ENCODE peak calls at places on chromosomes 11 and 22, in five cellular contexts. C is mammary epithelial cell, G is heart right ventricle, F is testis, Q is ovary. I is an unnamed sample. For H3K27me3 and H3K4me1, the result is how much of the 10 kb centered on the place peaks cover.

GRCh38 chr22:30325724-30326703 is 727 bp downstream of the TBC1D10A start:
- DNase-seq in Q (peak), G (peak), F (peak), C (no peak), I (peak)

GRCh38 chr11:30585892-30586250 is 282 bp downstream of the MPPED2 start:
- DNase-seq in F (peak), G (peak), Q (peak), C (no peak), I (peak)

GRCh38 chr11:15967166-15967565 is 389.2 kb downstream of the SOX6 start:
- DNase-seq in Q (no peak), F (no peak), C (peak), G (peak), I (no peak)

GRCh38 chr22:40331706-40332105 is 14.6 kb upstream of the ADSL start:
- DNase-seq in G (no peak), Q (no peak), F (no peak), C (no peak), I (no peak)

GRCh38 chr11:5521540-5521939 is 5.0 kb upstream of the UBQLNL start:
- DNase-seq in G (no peak), C (no peak), Q (no peak), F (no peak), I (no peak)

GRCh38 chr11:105135873-105136272 is 3.7 kb downstream of the CARD18 start:
- DNase-seq in G (no peak), Q (no peak), F (no peak), C (no peak), I (no peak)

GRCh38 chr11:9625158-9625557 is 38.7 kb upstream of the SWAP70 start:
- DNase-seq in F (peak), C (peak), Q (peak), G (no peak), I (no peak)

GRCh38 chr22:27045103-27045940 is 387.9 kb downstream of the MIAT start:
- DNase-seq in C (peak), G (no peak), F (no peak), Q (no peak), I (no peak)

GRCh38 chr11:132969892-132970291 is 562.4 kb downstream of the OPCML start:
- DNase-seq in G (no peak), Q (no peak), C (no peak), F (no peak), I (no peak)

GRCh38 chr11:126256216-126256615 is 12.5 kb downstream of the SRPRA start:
- DNase-seq in F (no peak), C (no peak), G (no peak), Q (no peak), I (no peak)

GRCh38 chr11:12224537-12224893 is 114.1 kb downstream of the MICAL2 start:
- DNase-seq in Q (peak), C (peak), G (peak), F (peak), I (peak)

GRCh38 chr11:115503886-115504278 is 333 bp downstream of the CADM1 start:
- DNase-seq in C (peak), G (no peak), Q (no peak), F (no peak), I (no peak)
- H3K27me3 ChIP-seq in C (under half), G (half or more), Q (under half), F (under half), I (under half)

DNA sequence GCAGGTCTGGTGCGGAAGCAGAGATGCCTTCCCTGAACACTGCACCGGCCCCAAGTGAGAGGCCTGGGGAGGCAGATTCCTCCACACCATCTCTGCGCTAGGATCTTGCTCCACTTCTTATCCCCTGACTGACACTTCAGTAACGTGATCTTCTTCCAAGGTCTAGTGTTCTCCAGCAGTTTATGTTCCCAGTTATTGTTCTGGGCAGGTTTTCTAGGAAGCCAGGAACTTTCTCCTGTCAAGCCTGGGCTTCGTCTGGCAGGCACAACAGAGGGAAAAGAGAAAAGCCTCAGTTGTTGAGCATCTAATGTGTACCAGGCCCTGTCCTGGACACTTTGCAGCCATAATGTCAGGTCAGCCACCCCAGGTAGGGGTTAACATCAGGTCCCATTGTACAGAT is 10.5 kb downstream of the CD82 start:
- DNase-seq in G (no peak), Q (no peak), F (no peak), C (no peak), I (no peak)
- H3K4me1 ChIP-seq in G (under half), Q (under half), F (under half), C (half or more), I (under half)

DNA sequence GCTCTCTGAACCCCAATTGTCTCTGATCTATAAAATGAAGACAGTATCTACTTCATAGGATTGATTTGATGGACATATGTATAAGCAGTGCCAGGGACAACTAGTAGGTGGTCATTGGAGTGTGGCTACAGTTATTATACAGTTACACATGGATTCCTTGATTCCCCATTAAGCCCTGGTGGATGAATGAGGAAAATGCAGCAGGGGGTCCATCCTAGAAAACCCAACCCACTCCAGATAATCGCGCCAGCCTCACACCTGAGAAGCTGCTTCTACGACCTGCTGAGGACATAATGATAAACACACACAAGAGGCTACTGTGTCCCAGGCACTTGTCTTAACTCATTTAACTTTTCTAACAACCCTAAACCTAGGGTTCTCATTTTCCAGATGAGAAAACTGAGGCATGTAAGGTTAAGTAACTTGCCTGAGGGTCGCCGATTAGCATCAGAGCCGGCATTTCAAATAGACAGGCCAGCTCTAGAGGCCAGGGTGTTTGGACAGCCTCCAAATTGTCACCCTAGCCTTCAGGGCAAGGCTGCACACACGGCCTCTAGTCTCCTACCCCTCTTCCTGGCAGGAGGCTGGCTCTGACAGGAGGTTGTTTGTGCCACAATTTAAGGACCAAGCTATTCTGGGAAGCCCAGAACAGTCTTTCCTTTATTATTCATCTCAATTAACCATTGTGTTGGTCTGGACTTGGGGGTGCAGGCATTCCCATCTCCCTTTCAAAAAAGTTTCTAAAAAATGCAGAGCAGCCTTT is 3.8 kb upstream of the C11orf91 start:
- DNase-seq in C (no peak), G (no peak), F (no peak), Q (no peak), I (no peak)
- TF ChIP-seq CTCF in C (peak), G (no peak), F (peak), Q (no peak), I (no peak)

DNA sequence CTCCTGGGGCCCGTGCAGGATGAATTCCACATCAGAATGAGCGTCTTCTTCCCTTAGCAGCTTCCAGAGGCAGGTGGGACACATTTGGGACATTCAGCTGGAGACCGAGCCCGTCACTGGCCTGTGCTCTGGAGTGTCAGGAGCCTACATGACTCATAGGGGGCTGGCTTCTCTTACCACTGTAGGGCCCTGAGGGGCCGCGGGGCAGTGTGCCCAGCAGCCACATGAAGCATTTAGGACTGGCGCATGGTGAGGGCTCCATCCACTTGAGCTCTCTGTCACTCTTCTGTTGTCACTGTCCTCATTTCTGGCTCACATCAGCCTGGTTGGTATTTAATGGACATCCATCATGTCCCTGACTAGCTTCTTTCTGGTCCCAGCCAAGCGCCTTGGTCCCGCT is 38.0 kb upstream of the TEF start:
- DNase-seq in G (no peak), C (no peak), Q (no peak), F (no peak), I (no peak)
- H3K27me3 ChIP-seq in G (under half), C (under half), Q (under half), F (under half), I (under half)

GRCh38 chr11:61753672-61754071 is 1.2 kb downstream of the MYRF start:
- DNase-seq in F (no peak), G (no peak), C (no peak), Q (no peak), I (no peak)

GRCh38 chr11:61751384-61751783 is 1.1 kb upstream of the MYRF start:
- DNase-seq in F (peak), C (no peak), G (no peak), Q (peak), I (no peak)

GRCh38 chr11:61754534-61755482 is 2.4 kb downstream of the MYRF start:
- DNase-seq in Q (peak), C (no peak), G (no peak), F (no peak), I (no peak)

GRCh38 chr11:61752117-61752924 is at the start of gene MYRF:
- DNase-seq in Q (peak), G (peak), F (peak), C (no peak), I (peak)

DNA sequence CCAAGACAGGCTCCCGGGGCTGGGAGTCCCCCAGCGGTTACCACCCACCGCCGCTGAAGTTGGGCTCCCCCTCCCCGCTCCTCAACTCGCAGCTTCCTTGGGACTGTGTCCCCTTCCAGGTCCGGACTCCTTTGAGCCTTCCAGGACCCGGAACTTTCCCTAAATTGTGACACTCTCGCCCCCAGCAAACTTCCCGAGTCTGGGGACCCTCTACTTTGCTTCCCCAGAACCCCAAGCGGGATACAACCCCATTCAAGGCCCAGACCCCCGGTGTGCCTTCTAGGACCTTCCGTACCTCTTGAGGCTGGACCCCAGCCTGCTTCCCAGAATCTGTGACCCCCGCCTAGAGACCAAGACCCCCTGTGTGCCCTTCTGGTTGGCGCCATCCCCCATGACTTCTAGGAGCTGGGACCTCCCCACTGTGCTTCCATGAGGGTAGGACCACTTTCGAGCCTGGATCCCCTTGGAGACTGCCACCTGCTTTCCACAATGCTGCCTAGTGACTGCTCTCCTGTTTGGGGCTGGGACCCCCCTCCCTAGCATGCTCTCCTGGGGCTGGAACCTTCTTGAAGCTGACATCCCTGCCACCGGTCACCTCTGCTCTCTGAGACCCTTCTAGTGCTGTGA is 602 bp downstream of the MYRF start:
- DNase-seq in G (no peak), Q (no peak), C (no peak), F (no peak), I (no peak)
- H3K4me1 ChIP-seq in G (under half), Q (under half), C (under half), F (under half), I (under half)

DNA sequence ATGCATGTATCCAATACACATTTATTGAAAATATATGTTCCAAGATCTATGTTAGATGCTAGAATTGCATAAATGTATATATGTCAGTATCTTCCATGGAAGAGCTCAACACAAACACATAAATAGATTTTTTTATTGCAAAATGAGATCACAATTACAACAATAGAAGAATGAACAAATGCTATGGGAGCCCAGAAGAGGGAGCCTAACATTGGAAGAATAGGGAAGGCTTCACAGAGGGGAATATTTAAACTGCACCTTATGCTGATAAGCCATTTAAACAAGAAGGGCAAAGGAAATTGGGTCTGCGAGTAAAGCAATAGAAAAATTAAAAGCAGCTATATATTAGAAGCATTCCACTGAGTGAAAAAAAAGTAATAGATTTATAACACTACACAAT is 96.1 kb upstream of the LRRC55 start:
- DNase-seq in F (no peak), C (no peak), Q (no peak), G (no peak), I (no peak)
- TF ChIP-seq CTCF in F (no peak), C (peak), Q (no peak), G (peak), I (no peak)

DNA sequence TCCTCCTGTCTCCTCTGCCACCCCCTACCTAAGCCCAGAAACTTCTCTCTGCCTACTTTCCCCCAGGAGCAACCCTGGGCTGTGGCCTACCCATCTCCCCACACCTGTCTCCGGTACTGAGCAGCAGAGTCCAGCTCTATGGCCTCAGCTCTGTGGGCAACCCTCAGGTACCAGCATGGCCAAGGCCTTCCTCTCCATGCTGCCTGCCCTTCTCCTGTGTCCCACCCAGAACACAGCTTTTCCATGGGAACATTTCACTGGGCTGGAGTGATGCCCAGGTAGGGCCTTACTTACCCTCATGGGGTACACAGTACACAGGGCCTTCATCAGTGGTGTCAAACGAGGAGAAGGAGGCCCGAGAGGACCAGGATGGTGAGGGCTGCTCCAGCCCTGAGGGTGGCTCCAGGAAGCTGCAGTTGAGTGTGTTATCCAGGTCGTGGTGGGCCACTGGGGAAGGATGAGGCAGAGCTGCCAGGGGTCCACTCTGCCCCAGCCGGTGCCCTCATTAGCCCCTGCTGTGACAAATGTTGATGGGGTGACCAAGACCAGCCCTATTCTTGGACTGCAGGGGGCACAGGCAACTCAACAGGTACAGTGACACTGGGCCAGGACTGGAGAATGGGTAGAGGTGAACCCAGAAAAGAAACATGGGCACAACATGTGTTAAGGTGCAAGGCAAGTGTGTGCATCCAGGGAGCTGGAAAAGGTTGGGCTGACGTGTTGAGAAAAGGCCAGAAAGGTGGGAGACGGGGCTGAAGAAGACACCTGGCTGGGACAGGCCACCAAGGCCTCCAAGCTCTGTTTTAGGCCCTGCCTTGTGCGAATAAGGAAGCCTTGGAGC is 10.3 kb downstream of the SCARF2 start:
- DNase-seq in G (no peak), F (no peak), Q (no peak), C (no peak), I (no peak)
- H3K27me3 ChIP-seq in G (under half), F (under half), Q (under half), C (under half), I (under half)

GRCh38 chr11:2378527-2379210 is 1.6 kb downstream of the CD81 start:
- DNase-seq in C (no peak), F (no peak), G (peak), Q (peak), I (peak)

GRCh38 chr11:2380807-2381350 is 3.8 kb downstream of the CD81 start:
- DNase-seq in F (peak), G (peak), C (no peak), Q (peak), I (peak)

GRCh38 chr11:2377511-2378443 is 667 bp downstream of the CD81 start:
- DNase-seq in Q (peak), C (no peak), G (peak), F (peak), I (peak)

GRCh38 chr11:2380396-2380795 is 3.3 kb downstream of the CD81 start:
- DNase-seq in G (no peak), C (no peak), F (no peak), Q (peak), I (peak)

GRCh38 chr11:2379471-2380174 is 2.5 kb downstream of the CD81 start:
- DNase-seq in C (no peak), F (no peak), G (no peak), Q (peak), I (peak)
- H3K4me1 ChIP-seq in C (half or more), F (half or more), G (half or more), Q (under half), I (under half)

I was measured in right lobe of liver.